ENCODE peak calls at places on chromosomes 6 and 20, in six cellular contexts. L is CD4-positive, alpha-beta memory T cell; E is CD8-positive, alpha-beta T cell; F is mesendoderm; Q is mesenchymal stem cell; C is ovary. P is an unnamed sample.

GRCh38 chr20:3420211-3420707 is 12.8 kb upstream of the DNAAF9 start:
- DNase-seq in L (peak; percentile 34), E (peak; percentile 41), F (no peak), Q (peak; percentile 33), C (no peak), P (peak; percentile 34)

GRCh38 chr6:79385893-79386292 is 151.3 kb downstream of the LCA5 start:
- DNase-seq in L (no peak), E (no peak), F (no peak), Q (no peak), C (no peak), P (no peak)

GRCh38 chr6:139586273-139586672 is 211.8 kb upstream of the CITED2 start:
- DNase-seq in L (no peak), E (no peak), F (peak; percentile 55), Q (no peak), C (no peak), P (no peak)

GRCh38 chr6:111653961-111654360 is 48.3 kb upstream of the TRAF3IP2 start:
- DNase-seq in L (no peak), E (no peak), F (no peak), Q (no peak), C (no peak), P (no peak)

GRCh38 chr6:33061987-33062386 is 11.5 kb downstream of the HLA-DPA1 start:
- DNase-seq in L (no peak), E (no peak), F (no peak), Q (peak; percentile 21), C (no peak), P (no peak)

GRCh38 chr20:41170386-41171105 is 33.2 kb downstream of the PLCG1 start:
- DNase-seq in L (no peak), E (no peak), F (no peak), Q (no peak), C (peak; percentile 10), P (no peak)

GRCh38 chr6:54856137-54856536 is 9.6 kb downstream of the FAM83B start:
- DNase-seq in L (no peak), E (no peak), F (no peak), Q (no peak), C (no peak), P (no peak)

GRCh38 chr6:139655783-139656705 is 281.6 kb upstream of the CITED2 start:
- DNase-seq in L (no peak), E (no peak), F (no peak), Q (no peak), C (no peak), P (no peak)

GRCh38 chr20:48827880-48828733 is at the start of gene PREX1:
- DNase-seq in L (peak; percentile 84), E (peak; percentile 82), F (peak; percentile 91), Q (peak; percentile 59), C (peak; percentile 30), P (peak; percentile 87)

GRCh38 chr6:96299525-96299924 is 222.1 kb upstream of the UFL1 start:
- DNase-seq in L (no peak), E (no peak), F (no peak), Q (no peak), C (no peak), P (no peak)

GRCh38 chr6:2999005-2999620 is 581 bp upstream of the NQO2 start:
- DNase-seq in L (no peak), E (peak; percentile 35), F (no peak), Q (peak; percentile 95), C (peak; percentile 85), P (no peak)

GRCh38 chr6:157814883-157815282 is 8.2 kb upstream of the SNX9 start:
- DNase-seq in L (peak; percentile 24), E (no peak), F (no peak), Q (no peak), C (no peak), P (no peak)

GRCh38 chr6:160077526-160077925 is 44.1 kb upstream of the SLC22A1 start:
- DNase-seq in L (no peak), E (no peak), F (no peak), Q (peak; percentile 13), C (no peak), P (no peak)

GRCh38 chr6:159654483-159655098 is 38.5 kb downstream of the SOD2 start:
- DNase-seq in L (peak; percentile 47), E (no peak), F (peak; percentile 69), Q (peak; percentile 59), C (no peak), P (no peak)

GRCh38 chr20:38144608-38145093 is 20.4 kb downstream of the TGM2 start:
- DNase-seq in L (no peak), E (no peak), F (no peak), Q (no peak), C (no peak), P (no peak)

GRCh38 chr6:133809406-133809805 is 79.5 kb upstream of the TCF21 start:
- DNase-seq in L (no peak), E (no peak), F (no peak), Q (peak; percentile 32), C (no peak), P (no peak)

GRCh38 chr20:50885781-50886180 is 45.5 kb downstream of the ADNP start:
- DNase-seq in L (no peak), E (no peak), F (no peak), Q (no peak), C (no peak), P (no peak)

GRCh38 chr6:101083533-101084172 is 202.5 kb upstream of the ASCC3 start:
- DNase-seq in L (no peak), E (no peak), F (peak; percentile 60), Q (peak; percentile 95), C (no peak), P (no peak)

GRCh38 chr6:71220466-71220865 is 68.1 kb upstream of the OGFRL1 start:
- DNase-seq in L (no peak), E (no peak), F (no peak), Q (no peak), C (no peak), P (no peak)

GRCh38 chr6:101740631-101741030 is 347.1 kb downstream of the GRIK2 start:
- DNase-seq in L (no peak), E (no peak), F (no peak), Q (no peak), C (no peak), P (no peak)

GRCh38 chr6:132683543-132683942 is 24.6 kb upstream of the TAAR1 start:
- DNase-seq in L (no peak), E (no peak), F (peak; percentile 54), Q (no peak), C (no peak), P (no peak)

GRCh38 chr6:24004659-24005058 is 121.4 kb upstream of the NRSN1 start:
- DNase-seq in L (no peak), E (no peak), F (peak; percentile 9), Q (peak; percentile 0), C (no peak), P (no peak)

GRCh38 chr6:31723245-31723979 is at the start of gene MPIG6B:
- DNase-seq in L (no peak), E (no peak), F (no peak), Q (no peak), C (no peak), P (no peak)

GRCh38 chr6:40148882-40149573 is 214.8 kb upstream of the MOCS1 start:
- DNase-seq in L (no peak), E (no peak), F (no peak), Q (no peak), C (no peak), P (no peak)

GRCh38 chr20:59163641-59164530 is at the start of gene ZNF831:
- DNase-seq in L (peak; percentile 75), E (no peak), F (no peak), Q (no peak), C (no peak), P (no peak)

GRCh38 chr20:59164681-59165388 is 1.2 kb downstream of the ZNF831 start:
- DNase-seq in L (peak; percentile 61), E (no peak), F (no peak), Q (no peak), C (no peak), P (peak; percentile 53)

GRCh38 chr20:59165794-59166709 is 2.4 kb downstream of the ZNF831 start:
- DNase-seq in L (peak; percentile 78), E (peak; percentile 60), F (no peak), Q (no peak), C (no peak), P (peak; percentile 57)

GRCh38 chr20:59161626-59162170 is 1.9 kb upstream of the ZNF831 start:
- DNase-seq in L (peak; percentile 69), E (no peak), F (no peak), Q (no peak), C (no peak), P (peak; percentile 64)

DNA sequence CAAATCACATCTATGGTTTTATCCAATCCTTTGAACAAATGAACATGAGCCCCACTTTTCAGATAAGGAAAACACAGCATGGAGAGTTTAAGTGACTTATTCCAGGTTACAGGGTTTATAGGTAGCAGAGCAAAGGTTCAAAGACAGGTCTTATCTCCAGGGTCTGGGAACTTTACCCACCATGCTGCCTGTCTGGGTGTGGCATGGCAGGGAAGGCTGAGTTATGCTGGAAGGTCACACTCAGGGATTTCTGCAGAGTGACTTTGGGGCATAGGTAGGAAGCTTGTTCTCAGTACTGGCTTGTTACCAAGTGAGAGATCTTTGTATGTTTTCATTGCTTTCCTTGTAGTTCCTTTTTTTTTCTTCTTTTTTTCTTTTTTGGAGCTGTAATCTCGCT is 1.8 kb downstream of the ZNF831 start:
- DNase-seq in L (no peak), E (no peak), F (no peak), Q (no peak), C (no peak), P (no peak)
- H3K27ac ChIP-seq in L (peak overlapping the region; percentile 97), E (peak overlapping the region; percentile 95), F (no peak overlapping the region), Q (no peak overlapping the region), C (no peak overlapping the region), P (peak overlapping the region; percentile 95)

GRCh38 chr6:150919938-150920337 is 54.4 kb downstream of the MTHFD1L start:
- DNase-seq in L (no peak), E (no peak), F (no peak), Q (no peak), C (no peak), P (no peak)

GRCh38 chr6:150925655-150925928 is 60.1 kb downstream of the MTHFD1L start:
- DNase-seq in L (no peak), E (no peak), F (no peak), Q (no peak), C (no peak), P (no peak)

GRCh38 chr6:150924808-150925654 is 59.5 kb downstream of the MTHFD1L start:
- DNase-seq in L (no peak), E (no peak), F (no peak), Q (no peak), C (no peak), P (no peak)

DNA sequence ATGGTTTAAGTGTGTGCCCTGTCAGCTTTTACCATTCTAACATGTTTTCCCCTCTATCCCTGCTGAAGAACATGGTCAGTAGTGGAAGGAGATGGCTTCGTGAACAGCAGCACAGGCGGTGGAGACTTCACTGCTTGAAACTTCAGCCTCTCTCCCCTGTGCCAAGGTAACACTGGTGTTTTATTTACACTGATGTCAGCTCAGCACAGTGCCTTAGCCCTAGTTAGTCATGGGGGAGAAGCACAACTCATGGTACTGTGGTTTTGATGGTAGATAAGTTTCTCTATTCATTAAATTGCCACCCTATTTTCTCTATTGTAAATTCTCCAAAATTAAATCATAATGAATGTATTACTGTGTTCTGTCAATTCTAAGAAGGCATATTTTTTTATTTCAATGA is 56.6 kb downstream of the MTHFD1L start:
- DNase-seq in L (no peak), E (no peak), F (no peak), Q (no peak), C (no peak), P (no peak)
- H3K36me3 ChIP-seq in L (no peaks in the 10 kb centered on the region), E (no peaks in the 10 kb centered on the region), F (peaks cover 12% of the 10 kb centered on the region), Q (peaks cover 32% of the 10 kb centered on the region), C (no peaks in the 10 kb centered on the region), P (peaks cover 6% of the 10 kb centered on the region)

GRCh38 chr20:62840244-62841197 is 21.1 kb downstream of the TCFL5 start:
- DNase-seq in L (no peak), E (no peak), F (no peak), Q (no peak), C (no peak), P (no peak)
- H3K27ac ChIP-seq in L (no peak overlapping the region), E (no peak overlapping the region), F (no peak overlapping the region), Q (no peak overlapping the region), C (no peak overlapping the region), P (no peak overlapping the region)

GRCh38 chr6:30590509-30590908 is 19.3 kb downstream of the ABCF1 start:
- DNase-seq in L (no peak), E (no peak), F (no peak), Q (no peak), C (no peak), P (no peak)
- H3K36me3 ChIP-seq in L (peaks cover 54% of the 10 kb centered on the region), E (peaks cover 41% of the 10 kb centered on the region), F (peaks cover 18% of the 10 kb centered on the region), Q (peaks cover 67% of the 10 kb centered on the region), C (no peaks in the 10 kb centered on the region), P (peaks cover 53% of the 10 kb centered on the region)